ENCODE peak calls at places on chromosomes 7 and 10, in ten cellular contexts. V, Q, U, D, Y, N, E, S, M and K are unnamed samples.

GRCh38 chr7:44750921-44751571 is 2.4 kb downstream of the ZMIZ2 start:
- DNase-seq in V (peak; percentile 40), N (peak; percentile 52), Y (no peak), Q (no peak), M (no peak), U (no peak), D (peak; percentile 12), E (no peak), S (no peak), K (no peak)

GRCh38 chr7:68828575-68828974 is 769.7 kb upstream of the AUTS2 start:
- DNase-seq in E (no peak), Q (no peak), S (no peak), V (no peak), D (no peak), U (no peak), Y (no peak), N (no peak), M (no peak), K (no peak)

GRCh38 chr7:7103343-7104313 is 78.7 kb upstream of the C1GALT1 start:
- DNase-seq in Y (peak; percentile 27), E (peak; percentile 81), V (no peak), N (peak; percentile 74), U (no peak), M (no peak), Q (no peak), S (no peak), D (peak; percentile 87), K (no peak)

GRCh38 chr7:137423321-137423720 is 79.8 kb upstream of the PTN start:
- DNase-seq in V (no peak), S (no peak), U (no peak), E (no peak), Y (no peak), N (peak; percentile 86), D (peak; percentile 56), Q (no peak), M (no peak), K (no peak)

GRCh38 chr7:45594780-45595535 is 20.8 kb downstream of the ADCY1 start:
- DNase-seq in D (no peak), Y (no peak), Q (no peak), V (no peak), M (no peak), U (peak; percentile 11), S (no peak), N (no peak), E (no peak), K (no peak)

GRCh38 chr7:112211348-112211907 is 4.9 kb downstream of the ZNF277 start:
- DNase-seq in U (no peak), Q (no peak), D (peak; percentile 65), E (peak; percentile 43), S (no peak), V (no peak), M (no peak), N (peak; percentile 63), Y (peak; percentile 12), K (no peak)

GRCh38 chr7:80707318-80707717 is 68.9 kb downstream of the CD36 start:
- DNase-seq in U (no peak), Y (no peak), N (peak; percentile 52), S (no peak), M (no peak), E (no peak), D (no peak), V (no peak), Q (no peak), K (no peak)

GRCh38 chr10:33099748-33100147 is 141.7 kb upstream of the ITGB1 start:
- DNase-seq in Y (no peak), U (no peak), M (no peak), N (peak; percentile 76), E (no peak), Q (no peak), S (no peak), V (no peak), D (no peak), K (no peak)

GRCh38 chr10:62050941-62051433 is 149.5 kb downstream of the ARID5B start:
- DNase-seq in D (peak; percentile 93), V (peak; percentile 34), Y (peak; percentile 40), E (peak; percentile 100), N (peak; percentile 96), Q (peak; percentile 63), M (no peak), S (peak; percentile 80), U (no peak), K (no peak)

GRCh38 chr7:8018961-8019360 is 50.4 kb downstream of the GLCCI1 start:
- DNase-seq in Y (no peak), E (no peak), D (no peak), N (no peak), M (no peak), Q (no peak), S (no peak), U (no peak), V (no peak), K (no peak)

GRCh38 chr7:20596653-20597052 is 18.8 kb upstream of the ABCB5 start:
- DNase-seq in Y (no peak), E (peak; percentile 93), D (peak; percentile 83), U (no peak), V (no peak), N (peak; percentile 88), M (no peak), Q (no peak), S (no peak), K (no peak)

GRCh38 chr10:28242560-28243204 is 60.2 kb downstream of the MPP7 start:
- DNase-seq in Q (no peak), V (no peak), E (no peak), Y (no peak), D (no peak), S (no peak), N (no peak), M (no peak), U (no peak), K (no peak)

GRCh38 chr7:37320140-37320839 is 128.4 kb downstream of the ELMO1 start:
- DNase-seq in E (no peak), M (no peak), Q (no peak), V (no peak), N (no peak), U (no peak), S (no peak), Y (no peak), D (peak; percentile 39), K (no peak)

DNA sequence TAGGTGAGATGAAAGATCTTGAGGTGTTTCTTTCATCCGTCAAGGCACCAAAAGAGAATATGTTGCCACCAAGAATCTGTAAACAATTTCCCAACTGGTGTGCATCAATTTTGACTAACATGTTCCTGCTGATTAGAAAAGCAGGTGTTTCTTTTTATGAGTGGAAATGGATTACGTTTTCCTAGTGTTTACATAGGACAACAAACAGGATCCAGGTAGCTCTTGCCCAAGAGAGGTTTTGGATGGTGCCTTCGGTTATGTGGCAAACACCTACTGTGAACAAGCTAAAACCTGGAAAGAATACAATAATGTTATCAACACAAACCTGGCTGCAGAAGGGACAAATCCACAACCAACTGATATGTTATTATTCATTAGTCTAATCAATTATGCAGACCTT is 53.6 kb upstream of the WNT16 start:
- DNase-seq in D (no peak), V (no peak), M (no peak), N (no peak), Q (no peak), U (no peak), E (no peak), Y (no peak), S (no peak), K (no peak)
- H3K27ac ChIP-seq in D (no peak overlapping the region), V (no peak overlapping the region), M (no peak overlapping the region), N (no peak overlapping the region), Q (no peak overlapping the region), U (no peak overlapping the region), E (no peak overlapping the region), Y (no peak overlapping the region), S (no peak overlapping the region), K (no peak overlapping the region)

GRCh38 chr10:71241114-71241898 is 28.9 kb downstream of the UNC5B start:
- DNase-seq in Q (peak; percentile 83), N (peak; percentile 50), U (no peak), E (no peak), D (peak; percentile 80), M (no peak), Y (peak; percentile 92), S (peak; percentile 75), V (peak; percentile 74), K (no peak)
- H3K27ac ChIP-seq in Q (peak overlapping the region; percentile 55), N (no peak overlapping the region), U (no peak overlapping the region), E (no peak overlapping the region), D (no peak overlapping the region), M (no peak overlapping the region), Y (peak overlapping the region; percentile 31), S (peak overlapping the region; percentile 48), V (peak overlapping the region; percentile 66), K (no peak overlapping the region)

GRCh38 chr7:11329626-11330025 is 356.0 kb downstream of the PHF14 start:
- DNase-seq in E (no peak), S (no peak), N (no peak), M (no peak), Y (no peak), Q (no peak), U (no peak), D (no peak), V (no peak), K (no peak)
- H3K27ac ChIP-seq in E (no peak overlapping the region), S (no peak overlapping the region), N (no peak overlapping the region), M (no peak overlapping the region), Y (no peak overlapping the region), Q (no peak overlapping the region), U (no peak overlapping the region), D (no peak overlapping the region), V (no peak overlapping the region), K (no peak overlapping the region)

GRCh38 chr10:102781921-102782542 is 38.3 kb downstream of the WBP1L start:
- DNase-seq in S (no peak), N (peak; percentile 65), Y (no peak), D (peak; percentile 57), M (no peak), E (peak; percentile 13), U (no peak), V (no peak), Q (no peak), K (no peak)
- H3K27ac ChIP-seq in S (peak overlapping the region; percentile 89), N (no peak overlapping the region), Y (peak overlapping the region; percentile 95), D (peak overlapping the region; percentile 70), M (peak overlapping the region; percentile 57), E (no peak overlapping the region), U (peak overlapping the region; percentile 73), V (peak overlapping the region; percentile 99), Q (peak overlapping the region; percentile 87), K (peak overlapping the region; percentile 81)

DNA sequence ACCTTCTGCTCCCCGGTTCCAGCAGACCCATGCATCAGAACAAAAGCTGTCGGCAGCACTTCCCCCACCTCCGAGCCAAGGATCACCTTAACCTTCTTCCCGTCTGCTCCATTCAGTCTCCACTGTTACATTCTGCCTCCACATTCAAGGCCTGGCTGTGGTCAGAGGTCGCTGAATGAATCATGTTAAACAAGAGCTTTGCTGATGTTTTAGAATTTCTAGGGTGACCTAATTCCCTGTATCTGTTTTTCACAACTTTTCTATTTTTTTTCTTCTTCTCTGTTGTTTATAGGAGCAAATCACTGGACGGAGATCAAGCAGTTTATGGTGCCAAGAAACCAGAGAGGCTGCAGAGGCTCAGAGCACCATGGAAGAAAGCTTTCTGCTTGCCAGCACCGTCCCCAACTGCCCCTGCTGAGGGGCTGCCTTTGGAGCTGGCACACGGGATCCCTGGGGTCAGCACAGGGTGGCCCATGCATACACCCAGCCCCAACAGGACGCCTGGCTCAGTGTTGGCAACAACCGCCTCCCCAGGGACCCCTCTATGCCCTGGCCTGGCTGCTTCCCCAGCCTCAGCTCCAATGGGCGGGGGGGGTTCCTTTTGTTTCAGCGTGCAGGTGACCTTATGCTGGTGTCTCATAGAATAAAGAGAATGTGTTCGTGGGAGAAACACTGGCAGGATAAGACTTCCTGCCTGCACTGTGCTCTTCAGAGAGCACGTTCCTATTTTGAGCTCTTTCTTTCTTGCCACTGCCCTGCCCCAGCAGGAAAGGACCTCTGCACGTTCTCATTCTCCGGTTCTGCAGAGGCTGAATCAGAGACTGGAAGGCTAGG is 182.7 kb upstream of the LYZL2 start:
- DNase-seq in D (peak; percentile 95), U (no peak), N (peak; percentile 95), Q (peak; percentile 54), Y (peak; percentile 19), S (peak; percentile 61), M (peak; percentile 82), V (peak; percentile 34), E (no peak), K (no peak)
- H3K27ac ChIP-seq in D (peak overlapping the region; percentile 3), U (no peak overlapping the region), N (peak overlapping the region; percentile 76), Q (peak overlapping the region; percentile 69), Y (peak overlapping the region; percentile 40), S (peak overlapping the region; percentile 74), M (peak overlapping the region; percentile 49), V (peak overlapping the region; percentile 77), E (no peak overlapping the region), K (peak overlapping the region; percentile 26)